ENCODE peak calls at places on chromosome 16, in five cellular contexts. P is epithelial cell of proximal tubule, F is SK-N-SH, U is AG10803, G is neural progenitor cell. O is an unnamed sample.

GRCh38 chr16:31697744-31698125 is 170.0 kb downstream of the AHSP start:
- DNase-seq in P (no peak), F (no peak), U (no peak), G (no peak), O (no peak)

GRCh38 chr16:28321700-28322411 is 29.5 kb downstream of the SBK1 start:
- DNase-seq in P (no peak), F (peak), U (peak), G (peak), O (no peak)

GRCh38 chr16:10581507-10581906 is 1.1 kb upstream of the EMP2 start:
- DNase-seq in P (no peak), F (no peak), U (peak), G (no peak), O (no peak)

GRCh38 chr16:23434380-23434779 is 18.6 kb downstream of the COG7 start:
- DNase-seq in P (peak), F (peak), U (peak), G (peak), O (no peak)

GRCh38 chr16:74450967-74451760 is 29.9 kb upstream of the CLEC18B start:
- DNase-seq in P (no peak), F (no peak), U (no peak), G (no peak), O (no peak)

GRCh38 chr16:51153275-51153991 is 2.4 kb upstream of the SALL1 start:
- DNase-seq in P (no peak), F (peak), U (no peak), G (peak), O (no peak)

GRCh38 chr16:50553731-50554360 is 5.7 kb downstream of the NKD1 start:
- DNase-seq in P (no peak), F (no peak), U (no peak), G (no peak), O (no peak)

GRCh38 chr16:24966599-24966998 is 48.6 kb downstream of the ARHGAP17 start:
- DNase-seq in P (no peak), F (no peak), U (no peak), G (no peak), O (no peak)

GRCh38 chr16:30903596-30903995 is 7.2 kb downstream of the CTF1 start:
- DNase-seq in P (no peak), F (peak), U (peak), G (no peak), O (no peak)

GRCh38 chr16:67393790-67394270 is 532 bp upstream of the TPPP3 start:
- DNase-seq in P (no peak), F (no peak), U (no peak), G (no peak), O (peak)

GRCh38 chr16:7026639-7027038 is 306.0 kb upstream of the RBFOX1 start:
- DNase-seq in P (no peak), F (no peak), U (no peak), G (peak), O (no peak)

GRCh38 chr16:18799500-18799899 is 1.8 kb downstream of the ARL6IP1 start:
- DNase-seq in P (no peak), F (no peak), U (no peak), G (no peak), O (no peak)

GRCh38 chr16:57202095-57202886 is 16.2 kb downstream of the RSPRY1 start:
- DNase-seq in P (no peak), F (no peak), U (no peak), G (no peak), O (no peak)

GRCh38 chr16:87375426-87376135 is 8.0 kb downstream of the FBXO31 start:
- DNase-seq in P (no peak), F (no peak), U (peak), G (peak), O (peak)

GRCh38 chr16:77993586-77993985 is 28.8 kb upstream of the CLEC3A start:
- DNase-seq in P (no peak), F (no peak), U (peak), G (no peak), O (no peak)

GRCh38 chr16:8730335-8730915 is 56.0 kb downstream of the ABAT start:
- DNase-seq in P (no peak), F (no peak), U (no peak), G (no peak), O (no peak)

GRCh38 chr16:47037396-47037745 is 63.9 kb upstream of the DNAJA2 start:
- DNase-seq in P (no peak), F (no peak), U (no peak), G (peak), O (no peak)

GRCh38 chr16:65660390-65660789 is 538.5 kb upstream of the CDH11 start:
- DNase-seq in P (no peak), F (no peak), U (peak), G (no peak), O (no peak)

DNA sequence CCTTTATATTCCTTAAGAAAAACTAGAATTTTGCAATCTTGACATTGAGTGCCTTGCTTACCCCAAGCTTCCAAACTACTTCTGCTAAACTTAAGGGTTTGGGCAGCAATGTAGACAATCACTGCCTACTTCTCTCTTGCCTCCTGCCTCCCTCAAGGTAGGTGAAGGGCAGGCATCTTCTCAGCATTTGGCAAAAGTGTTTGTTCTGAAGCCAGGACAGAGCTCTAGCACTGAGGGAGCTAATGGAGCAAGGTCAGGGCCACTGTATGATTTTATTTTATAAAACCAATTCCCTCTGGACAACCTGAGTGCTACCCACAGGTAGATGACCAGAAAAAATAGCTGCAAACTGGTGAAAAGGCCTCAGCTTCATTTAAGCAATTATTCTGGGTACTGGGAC is 111.8 kb downstream of the IRX3 start:
- DNase-seq in P (no peak), F (no peak), U (no peak), G (no peak), O (no peak)
- TF ChIP-seq CTCF in P (no peak), F (no peak), U (no peak), G (no peak), O (no peak)

DNA sequence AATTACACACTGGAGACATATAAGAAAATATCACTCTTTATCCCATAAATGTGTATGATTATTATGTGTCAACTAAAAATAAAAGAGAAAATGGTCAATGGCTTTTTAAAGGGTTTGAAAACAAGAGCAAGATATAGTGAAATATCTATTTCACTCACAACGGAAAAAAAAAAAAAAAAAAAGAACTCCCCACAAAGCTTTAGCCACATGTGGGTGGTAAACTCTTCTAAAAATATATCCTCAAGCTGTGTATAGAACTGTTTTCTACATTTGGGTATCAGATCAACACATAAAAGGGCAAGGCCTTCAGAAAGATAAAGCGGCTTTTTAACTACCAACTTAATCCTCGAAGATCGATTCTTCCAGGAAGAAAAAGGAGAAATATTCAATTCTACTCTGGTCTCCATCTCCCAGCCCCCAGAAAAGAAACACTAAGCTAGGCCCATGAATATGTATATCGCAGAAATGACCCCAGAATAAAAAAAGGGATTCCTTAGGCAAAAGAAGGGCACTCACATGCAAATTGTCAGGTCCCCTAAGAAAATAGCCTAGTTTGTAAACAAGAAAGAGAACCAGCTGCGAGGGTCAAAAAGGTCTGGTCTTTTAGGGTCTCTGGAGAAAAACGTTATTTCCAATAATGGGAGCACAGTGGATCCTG is 4.4 kb downstream of the LITAF start:
- DNase-seq in P (no peak), F (no peak), U (no peak), G (no peak), O (no peak)
- H3K4me3 ChIP-seq in P (no peak), F (no peak), U (no peak), G (no peak), O (no peak)

DNA sequence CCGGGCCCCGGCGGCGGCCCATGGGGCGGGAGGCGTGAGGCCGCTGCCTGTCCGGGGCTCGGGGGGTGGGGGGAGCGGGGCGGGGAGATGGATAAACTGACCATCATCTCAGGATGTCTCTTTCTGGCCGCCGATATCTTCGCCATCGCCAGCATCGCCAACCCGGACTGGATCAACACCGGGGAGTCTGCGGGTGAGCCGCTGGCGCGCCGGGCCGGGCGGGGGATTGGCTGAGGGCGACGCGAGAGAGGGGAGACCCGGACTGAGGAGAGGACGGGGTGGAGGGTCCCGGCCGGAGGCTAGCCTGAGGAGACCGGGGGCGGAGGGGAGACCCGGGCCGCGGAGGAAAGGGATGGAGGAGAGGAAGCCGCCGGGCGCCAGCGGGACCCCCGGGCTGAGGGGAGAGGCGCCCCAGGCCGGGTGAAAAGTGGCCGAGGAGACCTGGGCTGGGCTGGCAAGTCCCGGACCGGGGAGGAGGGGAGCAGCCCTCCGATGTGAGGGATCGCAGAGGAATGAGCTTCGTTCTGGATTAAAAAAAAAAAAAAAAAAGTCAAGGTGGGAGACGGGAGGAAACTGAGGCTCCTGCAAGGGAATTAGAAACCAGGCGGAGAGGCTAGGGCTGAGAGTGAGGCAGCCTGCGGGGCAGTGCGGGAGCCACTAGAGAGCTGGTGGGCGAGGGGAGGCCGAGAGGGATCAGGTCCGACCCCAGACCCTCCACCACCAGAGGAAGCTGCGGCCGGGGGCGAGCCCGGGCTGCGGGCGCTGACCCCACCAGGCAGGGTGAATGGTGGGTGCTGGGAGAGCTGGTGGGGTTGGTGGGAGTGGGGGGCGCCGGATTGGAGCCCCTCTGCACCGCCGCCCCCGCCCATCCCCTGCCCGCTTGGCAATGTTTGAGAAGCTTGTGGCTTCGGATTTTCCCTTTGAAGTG is 568 bp downstream of the MOSMO start:
- DNase-seq in P (no peak), F (peak), U (no peak), G (peak), O (peak)
- TF ChIP-seq CTCF in P (no peak), F (no peak), U (no peak), G (no peak), O (no peak)

GRCh38 chr16:88805340-88805715 is 1.7 kb downstream of the CDT1 start:
- DNase-seq in P (no peak), F (no peak), U (no peak), G (no peak), O (no peak)
- H3K4me3 ChIP-seq in P (no peak), F (peak), U (no peak), G (no peak), O (no peak)

DNA sequence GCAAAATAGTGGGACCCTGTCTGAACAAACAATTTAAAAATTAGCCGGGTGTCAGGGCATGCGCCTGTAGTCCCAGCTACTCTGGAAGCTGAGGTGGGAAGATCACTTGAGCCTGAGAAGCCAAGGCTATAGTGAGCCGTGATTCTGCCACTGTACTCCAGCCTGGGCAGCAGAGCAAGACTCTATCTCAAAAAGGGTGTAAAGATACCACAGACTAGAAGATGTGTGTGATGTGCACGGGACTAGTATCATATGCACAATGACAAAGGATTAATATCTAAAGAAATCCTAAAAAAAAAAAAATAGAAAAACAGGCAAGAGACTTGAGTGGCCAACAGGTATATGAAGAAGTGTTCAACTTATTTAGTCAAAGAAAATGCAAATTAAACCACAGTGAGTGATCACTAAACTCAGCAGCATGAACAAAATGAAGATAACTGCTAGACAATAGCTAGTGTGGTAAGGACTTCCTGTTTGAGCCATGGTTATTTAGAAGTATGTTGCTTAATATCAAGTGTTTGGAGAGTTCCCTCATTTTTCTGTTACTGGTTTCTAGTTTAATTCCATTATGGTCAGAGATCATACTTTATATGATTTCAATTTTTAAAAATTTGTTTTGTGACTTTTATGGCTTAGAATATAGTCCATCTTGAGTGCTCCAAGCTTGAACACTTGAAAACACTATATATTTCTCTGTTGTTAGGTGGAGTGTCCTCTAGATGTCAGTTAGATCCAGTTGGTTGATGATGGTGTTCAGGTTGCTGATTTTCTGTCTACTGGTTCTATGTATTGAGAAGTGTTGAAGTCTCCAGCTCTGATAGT is 14.7 kb upstream of the SLX4 start:
- DNase-seq in P (no peak), F (no peak), U (peak), G (no peak), O (no peak)
- TF ChIP-seq CTCF in P (no peak), F (no peak), U (no peak), G (no peak), O (no peak)

GRCh38 chr16:85571563-85571812 is 41.6 kb upstream of the GSE1 start:
- DNase-seq in P (no peak), F (no peak), U (no peak), G (no peak), O (no peak)
- H3K4me3 ChIP-seq in P (no peak), F (no peak), U (no peak), G (no peak), O (no peak)

GRCh38 chr16:82621796-82622195 is 5.0 kb upstream of the CDH13 start:
- DNase-seq in P (no peak), F (no peak), U (no peak), G (no peak), O (no peak)
- TF ChIP-seq CTCF in P (peak), F (peak), U (peak), G (peak), O (no peak)

GRCh38 chr16:88703486-88704309 is 2.5 kb downstream of the RNF166 start:
- DNase-seq in P (no peak), F (no peak), U (no peak), G (no peak), O (no peak)
- H3K4me3 ChIP-seq in P (no peak), F (no peak), U (no peak), G (no peak), O (peak)

DNA sequence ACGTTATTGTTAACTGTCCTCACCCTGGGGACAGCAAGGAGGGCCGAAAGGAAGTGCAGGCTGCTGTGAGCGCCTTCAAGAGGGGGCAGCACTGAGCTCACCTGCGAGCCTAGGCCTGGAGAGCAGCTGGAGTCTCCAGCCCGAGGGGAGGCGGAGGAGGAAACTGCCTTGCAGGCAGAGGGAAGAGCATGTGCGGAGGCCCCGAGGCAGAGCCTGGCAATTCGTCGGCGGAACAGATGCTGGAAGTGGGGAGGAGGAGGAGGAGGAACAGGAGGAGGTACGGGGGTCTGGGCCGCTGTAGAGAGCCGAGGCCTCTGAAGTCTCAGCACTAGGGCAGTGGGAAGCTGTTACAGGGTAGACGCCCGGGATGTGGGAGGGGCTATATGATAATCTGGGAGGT is 49.6 kb upstream of the PLCG2 start:
- DNase-seq in P (no peak), F (no peak), U (no peak), G (peak), O (no peak)
- TF ChIP-seq CTCF in P (peak), F (no peak), U (no peak), G (peak), O (no peak)